ENCODE peak calls at places on chromosome 11, in seven cellular contexts. N, J, U, Q, E, F and G are unnamed samples.

GRCh38 chr11:45444796-45445195 is 158.7 kb upstream of the SYT13 start:
- DNase-seq in N (no peak), J (no peak), U (no peak), Q (no peak), E (peak; percentile 12), F (no peak), G (no peak)

GRCh38 chr11:134849833-134850232 is 437.8 kb upstream of the B3GAT1 start:
- DNase-seq in N (no peak), J (no peak), U (no peak), Q (no peak), E (no peak), F (no peak), G (no peak)

GRCh38 chr11:47980907-47981621 is 705 bp downstream of the PTPRJ start:
- DNase-seq in N (no peak), J (no peak), U (peak; percentile 32), Q (no peak), E (peak; percentile 59), F (peak; percentile 76), G (no peak)

GRCh38 chr11:126338346-126339055 is 17.0 kb upstream of the ST3GAL4 start:
- DNase-seq in N (no peak), J (no peak), U (no peak), Q (no peak), E (no peak), F (no peak), G (no peak)

GRCh38 chr11:67605231-67606011 is 1.3 kb upstream of the NDUFV1 start:
- DNase-seq in N (no peak), J (no peak), U (no peak), Q (no peak), E (no peak), F (no peak), G (no peak)

GRCh38 chr11:61739966-61740365 is 12.5 kb upstream of the MYRF start:
- DNase-seq in N (no peak), J (no peak), U (no peak), Q (no peak), E (no peak), F (no peak), G (no peak)

GRCh38 chr11:76209956-76210885 is 3.9 kb upstream of the WNT11 start:
- DNase-seq in N (no peak), J (peak; percentile 3), U (peak; percentile 79), Q (peak; percentile 65), E (peak; percentile 72), F (peak; percentile 71), G (no peak)

GRCh38 chr11:121757480-121758125 is 304.8 kb upstream of the SORL1-AS1 start:
- DNase-seq in N (no peak), J (no peak), U (no peak), Q (no peak), E (no peak), F (no peak), G (no peak)

GRCh38 chr11:45106440-45106839 is 40.0 kb upstream of the PRDM11 start:
- DNase-seq in N (no peak), J (no peak), U (no peak), Q (no peak), E (no peak), F (no peak), G (no peak)

GRCh38 chr11:134468081-134468668 is 56.1 kb upstream of the B3GAT1 start:
- DNase-seq in N (no peak), J (no peak), U (no peak), Q (no peak), E (no peak), F (no peak), G (no peak)

GRCh38 chr11:111367411-111368284 is 11.4 kb downstream of the POU2AF1 start:
- DNase-seq in N (no peak), J (no peak), U (no peak), Q (no peak), E (no peak), F (no peak), G (no peak)

GRCh38 chr11:120305286-120305685 is 19.8 kb upstream of the TLCD5 start:
- DNase-seq in N (no peak), J (no peak), U (no peak), Q (no peak), E (no peak), F (no peak), G (no peak)

GRCh38 chr11:45907911-45908370 is 870 bp upstream of the FREY1 start:
- DNase-seq in N (no peak), J (no peak), U (no peak), Q (no peak), E (peak; percentile 85), F (no peak), G (no peak)

GRCh38 chr11:15888596-15889345 is 467.6 kb downstream of the SOX6 start:
- DNase-seq in N (no peak), J (no peak), U (no peak), Q (no peak), E (no peak), F (no peak), G (no peak)

GRCh38 chr11:1335811-1336761 is 26.7 kb upstream of the TOLLIP start:
- DNase-seq in N (peak; percentile 58), J (peak; percentile 64), U (peak; percentile 54), Q (peak; percentile 85), E (peak; percentile 82), F (peak; percentile 84), G (no peak)

GRCh38 chr11:103170865-103171264 is 61.6 kb downstream of the DYNC2H1 start:
- DNase-seq in N (no peak), J (no peak), U (no peak), Q (peak; percentile 61), E (no peak), F (no peak), G (no peak)

GRCh38 chr11:26841818-26842457 is 120.1 kb upstream of the SLC5A12 start:
- DNase-seq in N (no peak), J (no peak), U (no peak), Q (peak; percentile 76), E (no peak), F (no peak), G (no peak)

GRCh38 chr11:5252280-5253265 is 2.0 kb downstream of the HBG2 start:
- DNase-seq in N (no peak), J (no peak), U (no peak), Q (no peak), E (no peak), F (no peak), G (no peak)